ENCODE peak calls at places on chromosomes 1 and 21, in five cellular contexts. C is Panc1, G is prostate gland, F is stomach, H is sigmoid colon. A is an unnamed sample. For H3K9me3, the result is how much of the 10 kb centered on the place peaks cover.

GRCh38 chr1:155981266-155982088 is 3.1 kb upstream of the ARHGEF2 start:
- DNase-seq in C (no peak), G (no peak), F (no peak), H (peak), A (peak)

GRCh38 chr21:36642777-36643176 is 56.1 kb upstream of the SIM2 start:
- DNase-seq in C (no peak), G (no peak), F (peak), H (no peak), A (no peak)

GRCh38 chr1:220775238-220775853 is 11.4 kb upstream of the MTARC1 start:
- DNase-seq in C (no peak), G (no peak), F (peak), H (no peak), A (peak)

GRCh38 chr1:76951185-76951584 is 83.9 kb downstream of the ST6GALNAC5 start:
- DNase-seq in C (no peak), G (no peak), F (no peak), H (no peak), A (no peak)

GRCh38 chr1:201676061-201676644 is 137.2 kb downstream of the NAV1 start:
- DNase-seq in C (no peak), G (no peak), F (peak), H (peak), A (peak)

GRCh38 chr1:20184997-20185833 is 681 bp upstream of the UBXN10 start:
- DNase-seq in C (no peak), G (no peak), F (no peak), H (no peak), A (no peak)

GRCh38 chr1:236029428-236029940 is 35.4 kb downstream of the NID1 start:
- DNase-seq in C (no peak), G (no peak), F (no peak), H (peak), A (no peak)

GRCh38 chr1:195954848-195955247 is 653.4 kb downstream of the KCNT2 start:
- DNase-seq in C (no peak), G (no peak), F (no peak), H (no peak), A (no peak)

GRCh38 chr1:8939362-8939995 is 6.2 kb upstream of the CA6 start:
- DNase-seq in C (no peak), G (no peak), F (no peak), H (no peak), A (no peak)

GRCh38 chr1:248737457-248737856 is 18.1 kb downstream of the LYPD8 start:
- DNase-seq in C (no peak), G (no peak), F (no peak), H (no peak), A (no peak)

GRCh38 chr1:248736992-248737391 is 18.6 kb downstream of the LYPD8 start:
- DNase-seq in C (no peak), G (no peak), F (no peak), H (no peak), A (no peak)

GRCh38 chr1:248740876-248741275 is 14.7 kb downstream of the LYPD8 start:
- DNase-seq in C (no peak), G (no peak), F (no peak), H (no peak), A (no peak)

DNA sequence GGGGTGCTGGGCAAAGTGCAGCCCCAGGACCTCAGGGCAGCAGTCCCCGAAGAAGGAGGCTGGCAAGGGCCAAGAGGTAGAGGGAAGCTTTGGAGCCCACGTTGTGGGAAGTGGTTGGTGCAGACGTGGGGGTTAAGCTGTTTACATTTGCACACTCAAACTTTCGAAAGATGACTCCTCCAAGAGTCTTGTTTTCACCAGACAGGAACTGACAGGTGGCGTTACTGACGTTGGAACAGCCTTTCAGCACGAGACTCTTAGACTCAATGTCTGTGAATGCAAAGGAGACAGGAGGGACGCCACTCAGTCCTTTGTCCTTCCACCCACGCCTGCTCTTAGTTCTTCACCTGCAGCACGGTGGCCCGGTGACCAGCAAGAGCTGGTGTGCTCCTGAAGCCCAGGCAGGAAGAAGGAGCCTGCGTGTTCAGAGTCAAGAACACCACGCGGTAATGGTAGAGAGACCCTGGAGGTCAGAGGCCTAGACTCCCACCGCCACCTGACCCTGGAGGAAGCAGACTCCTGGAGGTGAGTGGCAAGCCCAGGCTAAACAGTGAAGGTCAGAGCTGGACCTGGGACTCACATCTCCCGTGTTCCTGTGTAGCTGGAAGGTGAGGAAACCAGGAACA is 15.9 kb downstream of the LYPD8 start:
- DNase-seq in C (no peak), G (no peak), F (no peak), H (no peak), A (no peak)
- H3K9me3 ChIP-seq in C (under half), G (under half), F (under half), H (under half), A (under half)

GRCh38 chr1:2060082-2060481 is 9.9 kb downstream of the PRKCZ start:
- DNase-seq in C (no peak), G (no peak), F (no peak), H (no peak), A (no peak)
- H3K4me3 ChIP-seq in C (no peak), G (no peak), F (no peak), H (no peak), A (no peak)

GRCh38 chr1:94237291-94238226 is at the start of gene ARHGAP29:
- DNase-seq in C (no peak), G (peak), F (peak), H (peak), A (peak)
- TF ChIP-seq POLR2AphosphoS5 in C (peak), G (peak), F (peak), H (peak), A (peak)

GRCh38 chr1:50424940-50425375 is 1.7 kb upstream of the DMRTA2 start:
- DNase-seq in C (no peak), G (no peak), F (no peak), H (no peak), A (no peak)

GRCh38 chr1:50422946-50423669 is at the start of gene DMRTA2:
- DNase-seq in C (no peak), G (no peak), F (no peak), H (no peak), A (no peak)

GRCh38 chr1:50422675-50422945 is 633 bp downstream of the DMRTA2 start:
- DNase-seq in C (no peak), G (no peak), F (no peak), H (no peak), A (no peak)

GRCh38 chr1:50424045-50424939 is 1.0 kb upstream of the DMRTA2 start:
- DNase-seq in C (no peak), G (no peak), F (no peak), H (no peak), A (no peak)

DNA sequence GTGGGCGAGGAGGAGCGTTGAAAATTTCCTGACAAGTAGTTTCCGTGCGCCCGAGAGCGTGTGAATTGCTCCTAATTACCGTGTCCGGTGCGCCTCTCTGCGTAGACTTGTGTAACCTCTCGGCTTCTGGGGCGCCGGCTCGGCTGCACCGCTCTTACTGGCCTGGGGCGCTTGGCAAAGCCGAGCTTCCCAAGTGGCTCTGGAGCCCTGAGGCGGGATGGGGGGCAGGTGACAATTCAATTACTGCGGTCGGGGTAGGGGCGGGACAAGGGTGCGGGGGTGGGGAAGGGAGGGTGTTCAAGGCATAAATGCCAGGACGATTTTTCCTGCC is 392 bp upstream of the DMRTA2 start:
- DNase-seq in C (no peak), G (no peak), F (no peak), H (no peak), A (no peak)
- H3K9me3 ChIP-seq in C (under half), G (under half), F (under half), H (under half), A (under half)

A was measured in transverse colon.